ENCODE peak calls at places on chromosomes 4 and X, in eight cellular contexts. B is fibroblast of mammary gland; M is HTR-8/SVneo; I is cardiac muscle cell; G is stimulated activated CD4-positive, alpha-beta T cell treated with anti-CD3 and anti-CD28 coated beads, Interleukin-2, amount 100 ng/mL, for 24 hours; C is NB4; F is ELR; P is naive thymus-derived CD8-positive, alpha-beta T cell. X is an unnamed sample.

GRCh38 chr4:5164221-5164912 is 113.1 kb downstream of the STK32B start:
- DNase-seq in B (no peak), M (no peak), I (no peak), G (no peak), C (no peak), F (no peak), P (no peak), X (no peak)

GRCh38 chr4:1235381-1236102 is 13.4 kb downstream of the CTBP1 start:
- DNase-seq in B (no peak), M (no peak), I (no peak), G (no peak), C (no peak), F (no peak), P (no peak), X (no peak)

GRCh38 chr4:184833046-184833838 is 7.5 kb upstream of the ACSL1 start:
- DNase-seq in B (no peak), M (no peak), I (no peak), G (no peak), C (peak), F (no peak), P (no peak), X (no peak)

GRCh38 chrX:80576815-80577533 is 156.7 kb downstream of the TENT5D start:
- DNase-seq in B (no peak), M (no peak), I (peak), G (no peak), C (no peak), F (no peak), P (no peak), X (no peak)

GRCh38 chrX:44569122-44569521 is 26.5 kb upstream of the FUNDC1 start:
- DNase-seq in B (peak), M (no peak), I (no peak), G (no peak), C (no peak), F (no peak), P (no peak), X (no peak)

GRCh38 chrX:29690061-29690460 is 525.3 kb upstream of the MAGEB2 start:
- DNase-seq in B (peak), M (peak), I (no peak), G (no peak), C (no peak), F (peak), P (no peak), X (peak)

GRCh38 chrX:133294126-133294525 is 76.0 kb upstream of the TFDP3 start:
- DNase-seq in B (peak), M (no peak), I (no peak), G (no peak), C (no peak), F (no peak), P (no peak), X (peak)

GRCh38 chrX:106612403-106612789 is 618 bp downstream of the RADX start:
- DNase-seq in B (no peak), M (no peak), I (peak), G (no peak), C (no peak), F (peak), P (no peak), X (no peak)

GRCh38 chr4:140239311-140239710 is 85.3 kb upstream of the MAML3 start:
- DNase-seq in B (peak), M (no peak), I (no peak), G (no peak), C (no peak), F (no peak), P (no peak), X (no peak)

GRCh38 chr4:87589531-87589930 is 18.8 kb upstream of the DSPP start:
- DNase-seq in B (peak), M (peak), I (no peak), G (no peak), C (peak), F (peak), P (no peak), X (peak)

GRCh38 chr4:5878359-5878758 is 14.5 kb downstream of the CRMP1 start:
- DNase-seq in B (no peak), M (no peak), I (no peak), G (no peak), C (no peak), F (no peak), P (no peak), X (no peak)

GRCh38 chr4:151933122-151933827 is 172.5 kb upstream of the GATB start:
- DNase-seq in B (no peak), M (no peak), I (no peak), G (no peak), C (peak), F (no peak), P (no peak), X (peak)

GRCh38 chr4:37889849-37890500 is 909 bp upstream of the TBC1D1 start:
- DNase-seq in B (peak), M (no peak), I (no peak), G (no peak), C (no peak), F (no peak), P (no peak), X (peak)